ENCODE peak calls at places on chromosomes 3 and 15, in five cellular contexts. W is H9, S is H1, O is neuronal stem cell, L is trophoblast cell. B is an unnamed sample. For H3K4me1, the result is how much of the 10 kb centered on the place peaks cover.

GRCh38 chr15:101025896-101026631 is 106.9 kb downstream of the LRRK1 start:
- DNase-seq in W (peak), S (peak), O (no peak), L (no peak), B (no peak)

GRCh38 chr15:98842973-98843285 is 164.7 kb downstream of the PGPEP1L start:
- DNase-seq in W (no peak), S (no peak), O (no peak), L (peak), B (no peak)

GRCh38 chr3:194140520-194141414 is 4.8 kb downstream of the HES1 start:
- DNase-seq in W (peak), S (peak), O (peak), L (peak), B (peak)

GRCh38 chr3:109072208-109072607 is 45.7 kb downstream of the MORC1 start:
- DNase-seq in W (no peak), S (no peak), O (no peak), L (no peak), B (no peak)

GRCh38 chr3:126179825-126180476 is 435 bp downstream of the ALDH1L1 start:
- DNase-seq in W (peak), S (peak), O (peak), L (peak), B (no peak)

GRCh38 chr15:40048155-40048792 is 9.3 kb upstream of the SRP14 start:
- DNase-seq in W (no peak), S (peak), O (no peak), L (no peak), B (no peak)

GRCh38 chr15:68417897-68418296 is 14.1 kb downstream of the ITGA11 start:
- DNase-seq in W (peak), S (peak), O (no peak), L (no peak), B (peak)

GRCh38 chr15:58528197-58528870 is 96.5 kb downstream of the LIPC start:
- DNase-seq in W (peak), S (no peak), O (no peak), L (peak), B (peak)

GRCh38 chr3:37862712-37863551 is 1.3 kb downstream of the CTDSPL start:
- DNase-seq in W (peak), S (peak), O (peak), L (no peak), B (peak)

GRCh38 chr3:134685881-134686802 is 35.3 kb upstream of the KY start:
- DNase-seq in W (no peak), S (no peak), O (no peak), L (no peak), B (peak)

GRCh38 chr3:133112666-133113065 is 74.5 kb downstream of the TMEM108 start:
- DNase-seq in W (no peak), S (no peak), O (no peak), L (peak), B (no peak)

GRCh38 chr3:133115178-133115577 is 77.0 kb downstream of the TMEM108 start:
- DNase-seq in W (no peak), S (no peak), O (no peak), L (no peak), B (no peak)

GRCh38 chr3:133117342-133117741 is 79.2 kb downstream of the TMEM108 start:
- DNase-seq in W (no peak), S (no peak), O (no peak), L (no peak), B (no peak)

GRCh38 chr3:133113526-133113925 is 75.3 kb downstream of the TMEM108 start:
- DNase-seq in W (no peak), S (no peak), O (no peak), L (no peak), B (no peak)

GRCh38 chr3:133114198-133114597 is 76.0 kb downstream of the TMEM108 start:
- DNase-seq in W (no peak), S (no peak), O (no peak), L (no peak), B (no peak)
- H3K4me1 ChIP-seq in W (under half), S (under half), O (under half), L (under half), B (under half)

DNA sequence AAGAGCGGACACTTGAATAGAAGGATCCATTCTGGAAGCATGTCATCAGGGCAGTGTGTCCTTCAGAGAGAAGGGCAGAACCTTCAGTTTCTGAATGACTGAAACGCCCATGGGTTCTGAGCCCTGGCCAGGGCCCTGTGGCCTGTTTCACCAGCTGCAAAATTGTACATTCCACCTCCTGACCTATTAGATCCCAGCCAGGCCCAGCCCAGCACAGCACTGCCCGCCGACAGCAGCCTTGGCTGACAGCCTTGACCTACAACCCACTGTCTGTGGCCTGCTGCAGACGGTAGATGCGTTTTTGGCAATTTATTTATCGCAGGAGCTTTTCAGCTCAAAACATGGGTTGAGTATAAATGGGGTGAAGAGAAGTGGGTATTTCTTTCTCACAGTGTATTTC is 6.0 kb upstream of the POLG start:
- DNase-seq in W (no peak), S (no peak), O (no peak), L (no peak), B (no peak)
- H2BK12ac ChIP-seq in W (no peak), S (no peak), O (no peak), L (no peak), B (no peak)

GRCh38 chr3:149317072-149317471 is 16.4 kb downstream of the TM4SF18 start:
- DNase-seq in W (no peak), S (no peak), O (no peak), L (no peak), B (no peak)
- H2AK5ac ChIP-seq in W (no peak), S (no peak), O (no peak), L (no peak), B (no peak)

DNA sequence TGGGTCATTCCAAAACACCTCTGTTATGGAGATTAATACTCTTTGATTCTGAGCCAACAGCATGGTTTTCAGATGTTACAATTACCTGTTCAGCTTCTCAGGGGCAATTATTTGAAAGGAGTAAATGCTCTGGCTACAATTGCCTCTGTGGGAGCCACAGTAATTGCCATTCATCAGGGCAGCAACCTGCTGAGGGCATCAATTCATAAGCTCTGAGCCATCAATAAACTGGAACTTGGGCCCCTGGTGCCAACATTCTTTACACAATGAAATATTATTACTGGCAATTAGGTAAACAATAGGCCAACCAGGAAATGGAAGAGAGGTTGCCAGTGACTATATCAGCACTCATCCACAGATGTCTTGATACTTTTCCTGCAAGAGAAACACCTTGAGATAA is 660.8 kb downstream of the MECOM start:
- DNase-seq in W (no peak), S (no peak), O (no peak), L (no peak), B (no peak)
- H3K4me1 ChIP-seq in W (under half), S (under half), O (under half), L (under half), B (under half)